ENCODE peak calls at places on chromosomes 3 and 15, in six cellular contexts. T, A, P, U, E and O are unnamed samples.

GRCh38 chr3:84960581-84960980 is 1.8 kb downstream of the CADM2 start:
- DNase-seq in E (no peak), U (no peak), A (no peak), T (no peak), P (no peak), O (no peak)

GRCh38 chr3:170233532-170233931 is 11.3 kb downstream of the PRKCI start:
- DNase-seq in T (no peak), P (no peak), U (no peak), E (peak), A (no peak), O (no peak)

GRCh38 chr3:97658670-97659285 is 105.8 kb upstream of the ARL6 start:
- DNase-seq in T (peak), A (no peak), E (no peak), U (no peak), P (peak), O (no peak)

GRCh38 chr3:109532257-109533216 is 195.2 kb upstream of the DPPA4 start:
- DNase-seq in T (peak), U (peak), E (peak), P (peak), A (peak), O (peak)

GRCh38 chr3:50550079-50550736 is 17.3 kb downstream of the C3orf18 start:
- DNase-seq in A (peak), E (no peak), U (peak), P (peak), T (no peak), O (peak)

GRCh38 chr3:69065318-69065964 is 13.3 kb upstream of the TMF1 start:
- DNase-seq in P (no peak), A (no peak), E (no peak), U (no peak), T (no peak), O (no peak)

GRCh38 chr3:129893616-129894070 is at the start of gene TMCC1:
- DNase-seq in P (peak), T (peak), U (peak), A (peak), E (peak), O (peak)

GRCh38 chr15:43133429-43134156 is at the start of gene TMEM62:
- DNase-seq in T (peak), A (peak), P (peak), U (peak), E (no peak), O (peak)

GRCh38 chr3:25820372-25820771 is 30.5 kb downstream of the OXSM start:
- DNase-seq in E (peak), P (peak), A (no peak), U (peak), T (peak), O (no peak)

GRCh38 chr3:131444180-131444579 is 58.6 kb downstream of the MRPL3 start:
- DNase-seq in P (no peak), A (no peak), E (no peak), U (no peak), T (no peak), O (no peak)

GRCh38 chr3:184320099-184320445 is 5.7 kb downstream of the EIF4G1 start:
- DNase-seq in T (peak), P (peak), E (no peak), A (peak), U (no peak), O (no peak)

GRCh38 chr3:38137615-38138346 is 680 bp upstream of the MYD88 start:
- DNase-seq in U (peak), T (no peak), P (no peak), A (no peak), E (no peak), O (no peak)

GRCh38 chr3:136512391-136512790 is 239.8 kb downstream of the STAG1 start:
- DNase-seq in T (no peak), E (no peak), U (no peak), P (no peak), A (no peak), O (no peak)

GRCh38 chr15:94673801-94674200 is 442.4 kb downstream of the MCTP2 start:
- DNase-seq in E (no peak), U (no peak), T (no peak), P (peak), A (no peak), O (no peak)